ENCODE peak calls at places on chromosomes 16 and 17, in seven cellular contexts. A is NCI-H345, E is ACHN, L is AG10803, I is A549, C is kidney tubule cell, W is NCI-H1930. Y is an unnamed sample.

GRCh38 chr17:21296097-21297025 is 11.8 kb downstream of the MAP2K3 start:
- DNase-seq in A (no peak), E (no peak), L (peak), I (no peak), C (no peak), W (no peak), Y (no peak)

GRCh38 chr17:9878791-9879525 is 26.1 kb downstream of the RCVRN start:
- DNase-seq in A (no peak), E (no peak), L (peak), I (no peak), C (peak), W (no peak), Y (no peak)

GRCh38 chr17:56358651-56359050 is 205.4 kb downstream of the ANKFN1 start:
- DNase-seq in A (no peak), E (no peak), L (no peak), I (no peak), C (no peak), W (no peak), Y (no peak)

GRCh38 chr17:36723459-36723858 is 122.1 kb downstream of the MRM1 start:
- DNase-seq in A (no peak), E (no peak), L (no peak), I (no peak), C (no peak), W (no peak), Y (no peak)

GRCh38 chr17:34301986-34302385 is 16.4 kb downstream of the CCL11 start:
- DNase-seq in A (no peak), E (no peak), L (peak), I (no peak), C (no peak), W (no peak), Y (no peak)

GRCh38 chr17:55795098-55795497 is 44.2 kb downstream of the PCTP start:
- DNase-seq in A (peak), E (no peak), L (no peak), I (no peak), C (no peak), W (peak), Y (no peak)

GRCh38 chr17:2724783-2725164 is 13.2 kb upstream of the CLUH start:
- DNase-seq in A (no peak), E (no peak), L (peak), I (peak), C (peak), W (no peak), Y (no peak)

GRCh38 chr16:86758932-86759331 is 180.6 kb downstream of the FOXL1 start:
- DNase-seq in A (no peak), E (no peak), L (no peak), I (no peak), C (no peak), W (no peak), Y (no peak)

GRCh38 chr17:80138856-80139426 is 8.0 kb downstream of the EIF4A3 start:
- DNase-seq in A (no peak), E (no peak), L (no peak), I (no peak), C (no peak), W (no peak), Y (no peak)

GRCh38 chr17:35726609-35727460 is 4.6 kb upstream of the RASL10B start:
- DNase-seq in A (peak), E (peak), L (peak), I (no peak), C (peak), W (no peak), Y (no peak)

GRCh38 chr16:13453325-13453724 is 466.6 kb upstream of the ERCC4 start:
- DNase-seq in A (peak), E (peak), L (peak), I (no peak), C (peak), W (no peak), Y (peak)

GRCh38 chr16:75248536-75249380 is 2.7 kb downstream of the BCAR1 start:
- DNase-seq in A (no peak), E (no peak), L (no peak), I (no peak), C (peak), W (no peak), Y (no peak)

GRCh38 chr16:21663889-21664647 is at the start of gene OTOA:
- DNase-seq in A (peak), E (no peak), L (no peak), I (no peak), C (no peak), W (no peak), Y (no peak)

GRCh38 chr16:52050418-52050817 is 496.5 kb downstream of the TOX3 start:
- DNase-seq in A (no peak), E (peak), L (no peak), I (no peak), C (peak), W (no peak), Y (no peak)

GRCh38 chr17:8476741-8477140 is 41.1 kb downstream of the NDEL1 start:
- DNase-seq in A (no peak), E (no peak), L (no peak), I (no peak), C (no peak), W (no peak), Y (no peak)

GRCh38 chr17:73566905-73567782 is 77.1 kb downstream of the SDK2 start:
- DNase-seq in A (no peak), E (no peak), L (no peak), I (no peak), C (no peak), W (no peak), Y (no peak)

GRCh38 chr17:74957935-74958549 is 14.5 kb downstream of the HID1 start:
- DNase-seq in A (peak), E (peak), L (peak), I (peak), C (peak), W (peak), Y (peak)

GRCh38 chr17:16465861-16466338 is 26.1 kb downstream of the LRRC75A start:
- DNase-seq in A (no peak), E (no peak), L (no peak), I (no peak), C (no peak), W (no peak), Y (no peak)

GRCh38 chr17:74466111-74466784 is at the start of gene CD300A:
- DNase-seq in A (no peak), E (no peak), L (no peak), I (no peak), C (no peak), W (no peak), Y (no peak)

GRCh38 chr16:4293822-4294457 is 21.1 kb upstream of the TFAP4 start:
- DNase-seq in A (peak), E (no peak), L (peak), I (peak), C (peak), W (no peak), Y (peak)

GRCh38 chr17:44005865-44006580 is 1.6 kb downstream of the NAGS start:
- DNase-seq in A (peak), E (no peak), L (no peak), I (peak), C (peak), W (no peak), Y (no peak)

GRCh38 chr16:2085669-2086068 is 37.9 kb downstream of the TSC2 start:
- DNase-seq in A (no peak), E (no peak), L (peak), I (peak), C (no peak), W (no peak), Y (no peak)

GRCh38 chr17:66240630-66241029 is 11.4 kb upstream of the APOH start:
- DNase-seq in A (no peak), E (no peak), L (peak), I (peak), C (peak), W (no peak), Y (no peak)

GRCh38 chr17:83032781-83033180 is 46.6 kb upstream of the METRNL start:
- DNase-seq in A (no peak), E (no peak), L (no peak), I (no peak), C (no peak), W (no peak), Y (no peak)

GRCh38 chr17:41613277-41614082 is 913 bp upstream of the KRT16 start:
- DNase-seq in A (no peak), E (no peak), L (no peak), I (no peak), C (no peak), W (no peak), Y (no peak)

GRCh38 chr17:64354824-64355535 is 35.7 kb downstream of the PECAM1 start:
- DNase-seq in A (no peak), E (no peak), L (peak), I (no peak), C (no peak), W (no peak), Y (no peak)

GRCh38 chr16:67406111-67406593 is 10.1 kb downstream of the ZDHHC1 start:
- DNase-seq in A (no peak), E (no peak), L (peak), I (no peak), C (no peak), W (no peak), Y (no peak)

GRCh38 chr17:34620458-34620857 is 41.1 kb downstream of the TMEM132E start:
- DNase-seq in A (peak), E (no peak), L (no peak), I (no peak), C (no peak), W (no peak), Y (no peak)

GRCh38 chr16:80466024-80466986 is 74.5 kb upstream of the DYNLRB2 start:
- DNase-seq in A (peak), E (peak), L (peak), I (peak), C (peak), W (peak), Y (peak)

GRCh38 chr17:6868579-6868978 is 37.0 kb upstream of the TEKT1 start:
- DNase-seq in A (no peak), E (no peak), L (no peak), I (peak), C (peak), W (no peak), Y (no peak)

GRCh38 chr16:7871979-7872378 is 539.3 kb downstream of the RBFOX1 start:
- DNase-seq in A (no peak), E (no peak), L (no peak), I (no peak), C (no peak), W (no peak), Y (no peak)

GRCh38 chr16:28538733-28539596 is at the start of gene NUPR1:
- DNase-seq in A (no peak), E (peak), L (peak), I (peak), C (peak), W (no peak), Y (no peak)

GRCh38 chr16:77402118-77402517 is 32.7 kb downstream of the ADAMTS18 start:
- DNase-seq in A (no peak), E (no peak), L (no peak), I (no peak), C (peak), W (no peak), Y (no peak)

GRCh38 chr17:82342361-82343079 is 9.0 kb upstream of the SECTM1 start:
- DNase-seq in A (no peak), E (no peak), L (no peak), I (no peak), C (no peak), W (no peak), Y (no peak)

GRCh38 chr17:76558210-76559095 is 18.6 kb downstream of the PRCD start:
- DNase-seq in A (peak), E (peak), L (no peak), I (peak), C (peak), W (no peak), Y (no peak)

GRCh38 chr16:67949645-67950044 is 5.7 kb upstream of the LCAT start:
- DNase-seq in A (no peak), E (no peak), L (no peak), I (no peak), C (no peak), W (no peak), Y (no peak)

GRCh38 chr17:83136156-83136555 is 56.7 kb downstream of the METRNL start:
- DNase-seq in A (no peak), E (no peak), L (no peak), I (no peak), C (no peak), W (no peak), Y (no peak)

GRCh38 chr16:84806256-84806889 is 13.4 kb upstream of the CRISPLD2 start:
- DNase-seq in A (no peak), E (peak), L (peak), I (peak), C (peak), W (no peak), Y (no peak)

GRCh38 chr16:69482410-69482951 is 58.1 kb downstream of the CYB5B start:
- DNase-seq in A (peak), E (peak), L (peak), I (no peak), C (no peak), W (no peak), Y (peak)

Y was measured in NCI-H1092.